ENCODE peak calls at places on chromosomes 16 and 17, in ten cellular contexts. U, S, M, I, N, D, V, Q, P and G are unnamed samples.

GRCh38 chr17:40122944-40123810 is 1.4 kb downstream of the MSL1 start:
- DNase-seq in U (peak), S (peak), M (peak), I (peak), N (no peak), D (peak), V (peak), Q (peak), P (no peak), G (peak)

GRCh38 chr17:8420041-8420934 is 15.4 kb upstream of the NDEL1 start:
- DNase-seq in U (no peak), S (no peak), M (peak), I (no peak), N (no peak), D (no peak), V (no peak), Q (peak), P (no peak), G (peak)

GRCh38 chr17:14168582-14168981 is 68.1 kb downstream of the CDRT15 start:
- DNase-seq in U (no peak), S (no peak), M (no peak), I (no peak), N (no peak), D (no peak), V (no peak), Q (no peak), P (no peak), G (no peak)

GRCh38 chr17:35152741-35153140 is 5.1 kb downstream of the UNC45B start:
- DNase-seq in U (no peak), S (no peak), M (no peak), I (no peak), N (no peak), D (no peak), V (no peak), Q (no peak), P (no peak), G (no peak)

GRCh38 chr16:84175351-84176081 is 11.3 kb downstream of the TAF1C start:
- DNase-seq in U (peak), S (peak), M (peak), I (no peak), N (peak), D (peak), V (peak), Q (no peak), P (peak), G (peak)

GRCh38 chr16:17134586-17134985 is 336.2 kb downstream of the XYLT1 start:
- DNase-seq in U (peak), S (no peak), M (no peak), I (no peak), N (no peak), D (no peak), V (no peak), Q (no peak), P (no peak), G (no peak)

GRCh38 chr17:78751447-78752067 is 30.5 kb downstream of the CYTH1 start:
- DNase-seq in U (no peak), S (no peak), M (no peak), I (no peak), N (no peak), D (no peak), V (no peak), Q (no peak), P (no peak), G (no peak)

GRCh38 chr17:31629696-31630470 is 229.2 kb downstream of the COPRS start:
- DNase-seq in U (no peak), S (no peak), M (no peak), I (no peak), N (no peak), D (no peak), V (no peak), Q (peak), P (no peak), G (no peak)

GRCh38 chr17:6456914-6457687 is 12.8 kb downstream of the PIMREG start:
- DNase-seq in U (no peak), S (no peak), M (no peak), I (peak), N (no peak), D (no peak), V (no peak), Q (peak), P (no peak), G (no peak)

GRCh38 chr16:2964416-2965223 is 545 bp downstream of the KREMEN2 start:
- DNase-seq in U (peak), S (peak), M (no peak), I (no peak), N (peak), D (peak), V (peak), Q (peak), P (no peak), G (peak)

GRCh38 chr16:50841081-50841886 is 99.4 kb downstream of the CYLD start:
- DNase-seq in U (no peak), S (peak), M (no peak), I (no peak), N (peak), D (no peak), V (peak), Q (no peak), P (no peak), G (no peak)

GRCh38 chr16:87505834-87506233 is 13.0 kb upstream of the ZCCHC14 start:
- DNase-seq in U (no peak), S (no peak), M (no peak), I (no peak), N (no peak), D (no peak), V (no peak), Q (no peak), P (no peak), G (no peak)

GRCh38 chr17:7484964-7485377 is 805 bp downstream of the POLR2A start:
- DNase-seq in U (peak), S (no peak), M (no peak), I (no peak), N (no peak), D (no peak), V (no peak), Q (no peak), P (no peak), G (no peak)

GRCh38 chr17:40312131-40312731 is 3.3 kb downstream of the RARA start:
- DNase-seq in U (no peak), S (no peak), M (no peak), I (no peak), N (no peak), D (no peak), V (no peak), Q (no peak), P (no peak), G (peak)

GRCh38 chr17:17536702-17537101 is 40.5 kb upstream of the RASD1 start:
- DNase-seq in U (no peak), S (no peak), M (no peak), I (no peak), N (no peak), D (no peak), V (no peak), Q (no peak), P (no peak), G (no peak)

GRCh38 chr16:85082553-85083050 is 29.7 kb downstream of the CIBAR2 start:
- DNase-seq in U (no peak), S (no peak), M (no peak), I (no peak), N (no peak), D (no peak), V (peak), Q (no peak), P (no peak), G (no peak)

GRCh38 chr17:74305865-74306654 is 20.0 kb upstream of the KIF19 start:
- DNase-seq in U (no peak), S (no peak), M (peak), I (no peak), N (no peak), D (no peak), V (peak), Q (no peak), P (no peak), G (no peak)

GRCh38 chr16:82630688-82631087 is 3.9 kb downstream of the CDH13 start:
- DNase-seq in U (no peak), S (no peak), M (peak), I (no peak), N (no peak), D (no peak), V (no peak), Q (peak), P (no peak), G (no peak)

GRCh38 chr17:56109811-56110210 is 43.5 kb upstream of the ANKFN1 start:
- DNase-seq in U (no peak), S (no peak), M (no peak), I (no peak), N (no peak), D (no peak), V (no peak), Q (no peak), P (no peak), G (no peak)

GRCh38 chr16:1102921-1103648 is 7.0 kb upstream of the C1QTNF8 start:
- DNase-seq in U (peak), S (peak), M (no peak), I (peak), N (peak), D (peak), V (peak), Q (peak), P (peak), G (peak)

GRCh38 chr17:72542317-72542716 is 421.5 kb downstream of the SOX9 start:
- DNase-seq in U (no peak), S (no peak), M (no peak), I (no peak), N (no peak), D (no peak), V (no peak), Q (no peak), P (no peak), G (no peak)